ENCODE peak calls at places on chromosomes 4 and X, in six cellular contexts. P is IMR-90, S is H1, W is H9, F is neuronal stem cell, N is trophoblast cell. M is an unnamed sample.

GRCh38 chr4:39044947-39045734 is 12.9 kb upstream of the TMEM156 start:
- DNase-seq in P (no peak), S (peak; percentile 65), W (peak; percentile 44), F (peak; percentile 11), N (peak; percentile 12), M (peak; percentile 56)

GRCh38 chr4:155371432-155372043 is 5.2 kb downstream of the MAP9 start:
- DNase-seq in P (peak; percentile 21), S (no peak), W (no peak), F (no peak), N (no peak), M (peak; percentile 47)

GRCh38 chr4:110171981-110172380 is 26.4 kb downstream of the ELOVL6 start:
- DNase-seq in P (no peak), S (no peak), W (no peak), F (no peak), N (no peak), M (no peak)

GRCh38 chr4:138311771-138312535 is 69.8 kb upstream of the SLC7A11 start:
- DNase-seq in P (peak; percentile 28), S (no peak), W (no peak), F (no peak), N (no peak), M (no peak)

GRCh38 chr4:136749988-136750387 is 782.3 kb downstream of the PCDH18 start:
- DNase-seq in P (no peak), S (no peak), W (no peak), F (no peak), N (no peak), M (no peak)

GRCh38 chrX:47751670-47752069 is 85.0 kb upstream of the ZNF81 start:
- DNase-seq in P (no peak), S (peak; percentile 56), W (peak; percentile 57), F (no peak), N (no peak), M (no peak)

GRCh38 chrX:69063486-69063885 is 101.8 kb downstream of the PJA1 start:
- DNase-seq in P (no peak), S (peak; percentile 13), W (peak; percentile 8), F (no peak), N (no peak), M (no peak)

GRCh38 chr4:150462743-150463142 is 119.2 kb upstream of the MAB21L2 start:
- DNase-seq in P (peak; percentile 49), S (no peak), W (no peak), F (no peak), N (no peak), M (peak; percentile 23)

GRCh38 chr4:1050486-1051213 is 39.2 kb downstream of the FGFRL1 start:
- DNase-seq in P (no peak), S (peak; percentile 93), W (peak; percentile 76), F (no peak), N (no peak), M (no peak)

GRCh38 chr4:180150818-180151217 is 2092.4 kb upstream of the TENM3 start:
- DNase-seq in P (peak; percentile 12), S (no peak), W (no peak), F (no peak), N (no peak), M (peak; percentile 24)

GRCh38 chr4:26289421-26289820 is 31.4 kb upstream of the RBPJ start:
- DNase-seq in P (no peak), S (no peak), W (no peak), F (no peak), N (no peak), M (no peak)

GRCh38 chrX:45619290-45619689 is 418.6 kb upstream of the DIPK2B start:
- DNase-seq in P (peak; percentile 28), S (no peak), W (no peak), F (no peak), N (no peak), M (peak; percentile 57)

GRCh38 chrX:69277961-69278795 is 112.9 kb upstream of the PJA1 start:
- DNase-seq in P (no peak), S (peak; percentile 56), W (peak; percentile 56), F (peak; percentile 47), N (no peak), M (no peak)

GRCh38 chr4:104859601-104860000 is 287.1 kb upstream of the TET2 start:
- DNase-seq in P (no peak), S (no peak), W (no peak), F (peak; percentile 8), N (no peak), M (no peak)

GRCh38 chr4:6901669-6902317 is 7.8 kb upstream of the TBC1D14 start:
- DNase-seq in P (no peak), S (no peak), W (no peak), F (no peak), N (no peak), M (no peak)

GRCh38 chr4:118967393-118967792 is 78.7 kb downstream of the SYNPO2 start:
- DNase-seq in P (peak; percentile 81), S (no peak), W (no peak), F (no peak), N (no peak), M (peak; percentile 75)

GRCh38 chr4:137635108-137635507 is 102.8 kb upstream of the PCDH18 start:
- DNase-seq in P (peak; percentile 78), S (no peak), W (no peak), F (no peak), N (no peak), M (peak; percentile 56)

GRCh38 chr4:73417342-73417741 is 13.3 kb downstream of the ALB start:
- DNase-seq in P (no peak), S (no peak), W (no peak), F (no peak), N (no peak), M (no peak)

GRCh38 chr4:54976682-54977081 is 148.7 kb downstream of the KDR start:
- DNase-seq in P (no peak), S (peak; percentile 54), W (peak; percentile 79), F (no peak), N (no peak), M (no peak)

GRCh38 chr4:25223770-25224375 is 10.0 kb upstream of the PI4K2B start:
- DNase-seq in P (peak; percentile 22), S (peak; percentile 81), W (peak; percentile 46), F (peak; percentile 47), N (no peak), M (peak; percentile 30)

GRCh38 chrX:14872851-14873675 is at the start of the genes FANCB and MOSPD2:
- DNase-seq in P (peak; percentile 91), S (peak; percentile 85), W (peak; percentile 96), F (peak; percentile 88), N (peak; percentile 90), M (peak; percentile 95)

GRCh38 chr4:88697588-88698329 is at the start of gene NAP1L5:
- DNase-seq in P (peak; percentile 85), S (peak; percentile 65), W (peak; percentile 64), F (no peak), N (peak; percentile 52), M (peak; percentile 76)
- H3K27ac ChIP-seq in P (peak within 1 kb of the TSS; percentile 26), S (no peak within 1 kb of the TSS), W (no peak within 1 kb of the TSS), F (no peak within 1 kb of the TSS), N (no peak within 1 kb of the TSS), M (no peak within 1 kb of the TSS)

GRCh38 chr4:11625206-11625605 is 196.5 kb upstream of the HS3ST1 start:
- DNase-seq in P (no peak), S (no peak), W (no peak), F (no peak), N (no peak), M (no peak)

GRCh38 chr4:11622961-11623725 is 194.4 kb upstream of the HS3ST1 start:
- DNase-seq in P (no peak), S (no peak), W (no peak), F (no peak), N (no peak), M (no peak)

GRCh38 chr4:11623726-11624037 is 195.0 kb upstream of the HS3ST1 start:
- DNase-seq in P (peak; percentile 27), S (no peak), W (peak; percentile 42), F (no peak), N (peak; percentile 20), M (no peak)

GRCh38 chr4:11626046-11626445 is 197.4 kb upstream of the HS3ST1 start:
- DNase-seq in P (no peak), S (no peak), W (no peak), F (no peak), N (peak; percentile 46), M (no peak)

DNA sequence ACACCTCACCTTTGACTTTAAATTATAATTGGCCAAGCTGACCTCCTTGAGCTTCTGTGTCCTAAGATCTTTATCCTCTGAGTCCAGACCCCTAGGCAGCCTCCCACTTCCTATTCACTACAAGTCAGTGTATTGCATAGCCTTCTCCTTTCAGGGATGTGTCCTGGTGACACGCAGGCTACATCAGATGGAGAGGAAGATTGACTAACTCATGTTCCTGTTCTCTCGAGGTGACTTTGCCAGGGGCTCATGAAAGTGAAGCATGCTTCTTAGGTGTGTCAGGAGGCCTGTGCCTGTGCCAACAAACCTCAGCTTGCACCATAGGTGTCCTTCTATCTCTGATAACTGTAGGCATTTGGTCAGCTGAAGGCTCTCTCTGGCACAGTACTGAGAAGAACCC is 195.7 kb upstream of the HS3ST1 start:
- DNase-seq in P (no peak), S (no peak), W (no peak), F (no peak), N (peak; percentile 21), M (no peak)
- H3K14ac ChIP-seq in P (peak overlapping the region; percentile 43), S (no peak overlapping the region), W (no peak overlapping the region), F (no peak overlapping the region), N (no peak overlapping the region), M (peak overlapping the region; percentile 28)

GRCh38 chr4:158891256-158891655 is 122.4 kb downstream of the FNIP2 start:
- DNase-seq in P (no peak), S (no peak), W (no peak), F (no peak), N (no peak), M (no peak)
- H3K27ac ChIP-seq in P (no peak overlapping the region), S (no peak overlapping the region), W (no peak overlapping the region), F (no peak overlapping the region), N (no peak overlapping the region), M (no peak overlapping the region)

DNA sequence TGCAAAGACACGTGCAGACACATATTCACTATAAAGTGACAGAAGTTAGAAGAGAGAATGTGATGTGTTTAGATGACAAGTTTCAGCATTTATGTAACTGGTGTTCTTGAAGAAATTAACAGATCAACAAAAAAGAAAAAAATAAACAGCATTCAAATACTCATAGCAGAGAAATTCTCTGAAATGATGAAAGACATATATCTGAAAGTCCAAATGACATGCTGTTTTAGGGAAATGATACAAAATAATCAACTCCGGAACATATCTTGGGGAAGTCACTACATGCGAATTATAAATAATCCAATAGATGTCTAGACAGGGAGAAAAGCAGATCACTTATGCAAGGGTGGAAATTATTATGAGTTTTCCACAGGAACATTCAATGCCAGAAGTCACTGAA is 146.0 kb downstream of the SPANXN4 start:
- DNase-seq in P (no peak), S (no peak), W (no peak), F (no peak), N (no peak), M (no peak)
- H3K14ac ChIP-seq in P (no peak overlapping the region), S (no peak overlapping the region), W (no peak overlapping the region), F (no peak overlapping the region), N (no peak overlapping the region), M (no peak overlapping the region)

DNA sequence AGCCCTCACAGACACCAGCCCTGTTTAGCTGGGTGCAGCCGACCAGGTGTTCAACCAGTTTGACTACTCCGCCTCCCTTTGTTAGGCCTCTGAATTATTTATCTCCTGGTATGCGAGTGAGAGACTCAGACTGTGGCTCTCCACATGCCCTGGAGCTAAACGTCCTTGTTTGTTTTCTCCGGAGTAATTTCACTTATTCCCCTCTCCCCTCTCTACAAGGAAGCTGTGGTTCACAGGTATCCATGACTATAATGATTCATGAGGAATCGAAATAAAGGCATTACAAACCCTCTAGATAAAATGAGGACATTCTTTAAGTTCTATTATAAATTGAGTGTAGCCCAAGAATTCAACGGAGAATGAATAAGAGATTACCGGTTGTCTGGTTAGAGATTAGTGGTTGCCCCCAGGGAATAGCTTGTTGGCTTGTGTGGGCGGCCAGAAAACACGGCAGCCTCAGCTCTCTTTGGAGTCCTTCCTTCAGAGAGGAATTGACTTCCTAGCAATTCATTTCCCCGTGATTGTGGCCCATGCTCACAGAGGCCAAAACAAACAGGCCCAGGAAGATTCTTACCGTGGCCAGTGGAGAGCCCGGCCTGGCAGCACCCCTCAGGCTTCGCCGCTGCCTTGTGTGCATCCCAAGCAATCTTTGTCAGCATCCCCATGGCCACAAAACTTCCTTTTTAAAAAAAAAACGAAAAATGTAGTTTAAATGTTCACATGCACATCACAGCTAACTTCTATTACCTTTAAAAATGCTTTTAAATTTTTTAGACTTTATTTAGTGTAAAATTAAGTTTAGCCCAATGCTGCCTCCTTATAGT is 60.2 kb upstream of the CBR4 start:
- DNase-seq in P (peak; percentile 70), S (no peak), W (peak; percentile 85), F (peak; percentile 23), N (peak; percentile 97), M (peak; percentile 44)
- H3K27ac ChIP-seq in P (peak overlapping the region; percentile 7), S (peak overlapping the region; percentile 64), W (peak overlapping the region; percentile 47), F (peak overlapping the region; percentile 57), N (peak overlapping the region; percentile 97), M (peak overlapping the region; percentile 66)